ENCODE peak calls at places on chromosomes 2 and 18, in nine cellular contexts. E is right lobe of liver; X is suprapubic skin; C is breast epithelium; T is CD4-positive, alpha-beta T cell; P is psoas muscle; M is kidney; S is CD8-positive, alpha-beta T cell; G is A549. Y is an unnamed sample.
A peak's percentile ranks its signal among the peaks of the same experiment; 100 is the strongest.

GRCh38 chr2:25309402-25309801 is 32.3 kb downstream of the DNMT3A start:
- DNase-seq in E (no peak), S (peak; percentile 40), T (peak; percentile 60), G (peak; percentile 78), M (no peak), C (no peak), P (peak; percentile 79), X (no peak), Y (peak; percentile 71)

GRCh38 chr2:72013726-72014125 is 133.9 kb downstream of the CYP26B1 start:
- DNase-seq in S (no peak), C (no peak), P (no peak), G (no peak), X (no peak), T (no peak), E (no peak), M (no peak), Y (no peak)

GRCh38 chr2:241234962-241235361 is 46.5 kb downstream of the ANO7 start:
- DNase-seq in G (no peak), M (peak; percentile 56), C (no peak), T (no peak), X (peak; percentile 44), S (no peak), E (no peak), P (peak; percentile 42), Y (peak; percentile 16)

GRCh38 chr2:218997730-218998129 is 4.5 kb upstream of the CRYBA2 start:
- DNase-seq in C (no peak), P (no peak), E (no peak), X (no peak), G (no peak), S (no peak), M (no peak), T (no peak), Y (no peak)

GRCh38 chr2:9538000-9538507 is 17.6 kb downstream of the ADAM17 start:
- DNase-seq in X (no peak), P (no peak), M (no peak), G (peak; percentile 43), S (no peak), E (no peak), T (no peak), C (no peak), Y (no peak)

GRCh38 chr18:74525741-74526140 is 8.6 kb upstream of the CNDP1 start:
- DNase-seq in E (no peak), S (no peak), C (no peak), P (no peak), M (peak; percentile 76), T (no peak), G (no peak), X (no peak), Y (peak; percentile 91)

GRCh38 chr18:31551883-31552282 is 39.8 kb upstream of the TTR start:
- DNase-seq in M (no peak), E (no peak), X (no peak), G (no peak), C (no peak), P (no peak), T (no peak), S (no peak), Y (no peak)

GRCh38 chr2:122980672-122981071 is 1044.4 kb upstream of the CNTNAP5 start:
- DNase-seq in X (no peak), T (no peak), S (no peak), G (no peak), E (no peak), C (peak; percentile 46), M (no peak), P (peak; percentile 87), Y (no peak)

GRCh38 chr2:105674859-105675541 is 69.7 kb upstream of the NCK2 start:
- DNase-seq in E (no peak), P (no peak), C (no peak), G (no peak), X (no peak), M (no peak), S (no peak), T (no peak), Y (no peak)

GRCh38 chr18:76765649-76766048 is 56.7 kb upstream of the ZNF236 start:
- DNase-seq in G (no peak), C (no peak), T (no peak), M (no peak), X (no peak), P (no peak), S (no peak), E (no peak), Y (no peak)

GRCh38 chr2:7674606-7675005 is 757.4 kb downstream of the RNF144A start:
- DNase-seq in M (no peak), X (no peak), S (no peak), T (no peak), G (no peak), E (no peak), C (no peak), P (no peak), Y (no peak)

GRCh38 chr2:19205983-19206533 is 152.4 kb downstream of the OSR1 start:
- DNase-seq in C (peak; percentile 49), P (no peak), X (no peak), M (no peak), E (no peak), G (no peak), S (no peak), T (no peak), Y (no peak)

GRCh38 chr2:84290537-84290936 is 168.5 kb downstream of the SUCLG1 start:
- DNase-seq in E (no peak), M (no peak), T (no peak), X (no peak), C (no peak), S (no peak), G (no peak), P (no peak), Y (no peak)

GRCh38 chr2:58739033-58739432 is 497.9 kb upstream of the FANCL start:
- DNase-seq in X (no peak), G (no peak), S (no peak), C (no peak), E (no peak), M (no peak), T (no peak), P (no peak), Y (no peak)

GRCh38 chr18:40367576-40367975 is 1587.5 kb upstream of the PIK3C3 start:
- DNase-seq in M (no peak), P (no peak), T (no peak), C (no peak), X (no peak), E (no peak), G (no peak), S (no peak), Y (no peak)

GRCh38 chr18:9742588-9743131 is 34.6 kb downstream of the RAB31 start:
- DNase-seq in C (no peak), G (peak; percentile 32), X (peak; percentile 27), P (no peak), E (no peak), T (no peak), S (no peak), M (no peak), Y (no peak)

GRCh38 chr2:207925601-207926000 is 99.7 kb downstream of the PLEKHM3 start:
- DNase-seq in X (no peak), S (no peak), E (no peak), T (no peak), C (no peak), G (no peak), P (no peak), M (no peak), Y (no peak)

GRCh38 chr2:8024506-8024905 is 657.4 kb upstream of the ID2 start:
- DNase-seq in S (no peak), M (no peak), X (no peak), G (no peak), T (no peak), C (no peak), E (no peak), P (no peak), Y (no peak)

GRCh38 chr2:109138449-109138848 is 9.4 kb downstream of the SH3RF3 start:
- DNase-seq in M (no peak), P (no peak), S (no peak), X (no peak), G (no peak), C (no peak), E (no peak), T (no peak), Y (no peak)

GRCh38 chr2:28336264-28336992 is 56.2 kb upstream of the FOSL2 start:
- DNase-seq in X (peak; percentile 46), G (no peak), P (peak; percentile 35), E (no peak), S (no peak), T (no peak), C (no peak), M (peak; percentile 56), Y (no peak)

GRCh38 chr2:583666-584065 is 93.5 kb downstream of the TMEM18 start:
- DNase-seq in P (no peak), C (no peak), X (no peak), M (no peak), S (no peak), G (no peak), E (no peak), T (no peak), Y (no peak)

GRCh38 chr2:5242751-5243150 is 449.4 kb upstream of the SOX11 start:
- DNase-seq in C (no peak), T (no peak), G (no peak), P (no peak), E (no peak), S (no peak), M (no peak), X (no peak), Y (no peak)
- H3K9me3 ChIP-seq in C (no peaks in the 10 kb centered on the region), T (no peaks in the 10 kb centered on the region), G (no peaks in the 10 kb centered on the region), P (no peaks in the 10 kb centered on the region), E (no peaks in the 10 kb centered on the region), S (no peaks in the 10 kb centered on the region), M (no peaks in the 10 kb centered on the region), X (no peaks in the 10 kb centered on the region), Y (peaks cover 24% of the 10 kb centered on the region)

GRCh38 chr2:239599299-239599698 is 198.5 kb upstream of the HDAC4 start:
- DNase-seq in P (peak; percentile 41), X (no peak), G (no peak), C (no peak), S (no peak), T (no peak), E (peak; percentile 35), M (peak; percentile 32), Y (no peak)
- H3K9me3 ChIP-seq in P (no peaks in the 10 kb centered on the region), X (no peaks in the 10 kb centered on the region), G (peaks cover 4% of the 10 kb centered on the region), C (no peaks in the 10 kb centered on the region), S (no peaks in the 10 kb centered on the region), T (no peaks in the 10 kb centered on the region), E (no peaks in the 10 kb centered on the region), M (no peaks in the 10 kb centered on the region), Y (no peaks in the 10 kb centered on the region)

GRCh38 chr2:67585400-67585799 is 188.3 kb downstream of the ETAA1 start:
- DNase-seq in T (no peak), P (no peak), S (no peak), G (no peak), C (no peak), M (no peak), E (no peak), X (no peak), Y (no peak)
- H3K9me3 ChIP-seq in T (peaks cover 29% of the 10 kb centered on the region), P (peaks cover 36% of the 10 kb centered on the region), S (peaks cover 3% of the 10 kb centered on the region), G (peaks cover 65% of the 10 kb centered on the region), C (peaks cover 13% of the 10 kb centered on the region), M (peaks cover 2% of the 10 kb centered on the region), E (no peaks in the 10 kb centered on the region), X (peaks cover 46% of the 10 kb centered on the region), Y (peaks cover 21% of the 10 kb centered on the region)

GRCh38 chr18:71729611-71730010 is 814.5 kb downstream of the CBLN2 start:
- DNase-seq in C (no peak), E (no peak), P (no peak), X (no peak), M (no peak), G (no peak), T (no peak), S (no peak), Y (no peak)

DNA sequence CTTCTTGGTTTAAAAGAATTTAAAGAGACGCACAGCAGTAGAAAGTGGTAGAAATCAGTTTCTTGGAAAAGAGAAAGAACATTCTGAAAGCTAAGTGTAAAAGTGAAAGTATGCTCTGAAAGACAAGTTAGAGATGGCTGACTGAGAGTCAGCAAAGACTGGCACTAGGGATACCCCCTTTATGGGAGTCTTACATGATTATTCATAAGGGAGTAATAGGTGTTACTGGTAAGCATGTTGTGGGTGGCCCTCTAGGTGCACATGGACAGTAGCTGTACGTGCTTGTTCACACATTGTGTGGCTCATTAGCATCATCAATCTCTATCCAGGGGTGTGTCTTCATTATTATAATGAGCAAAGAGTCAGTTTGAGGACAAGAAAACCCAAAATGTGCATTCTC is 816.2 kb downstream of the CBLN2 start:
- DNase-seq in P (no peak), M (no peak), C (no peak), S (no peak), X (no peak), T (no peak), E (no peak), G (no peak), Y (no peak)
- H3K9me3 ChIP-seq in P (no peaks in the 10 kb centered on the region), M (no peaks in the 10 kb centered on the region), C (no peaks in the 10 kb centered on the region), S (no peaks in the 10 kb centered on the region), X (no peaks in the 10 kb centered on the region), T (no peaks in the 10 kb centered on the region), E (no peaks in the 10 kb centered on the region), G (no peaks in the 10 kb centered on the region), Y (no peaks in the 10 kb centered on the region)